ENCODE peak calls at places on chromosomes 1 and 21, in seven cellular contexts. Y is HCEC 1CT, L is SHP77, J is T-helper 9 cell, W is pancreas, E is HTR-8/SVneo, G is HEK293T. V is an unnamed sample.

GRCh38 chr1:209855623-209856022 is 27.9 kb downstream of the UTP25 start:
- DNase-seq in W (no peak), L (no peak), G (no peak), J (no peak), Y (no peak), E (no peak), V (no peak)

GRCh38 chr1:119047040-119047438 is 58.9 kb upstream of the TBX15 start:
- DNase-seq in J (no peak), Y (no peak), L (no peak), W (no peak), G (no peak), E (no peak), V (no peak)

GRCh38 chr1:17201201-17202021 is 3.5 kb upstream of the PADI1 start:
- DNase-seq in G (no peak), E (no peak), Y (no peak), J (peak), W (no peak), L (no peak), V (no peak)

GRCh38 chr1:62294211-62294610 is 25.0 kb downstream of the KANK4 start:
- DNase-seq in L (peak), W (no peak), Y (no peak), G (peak), E (peak), J (no peak), V (no peak)

GRCh38 chr1:204493145-204493881 is 1.3 kb downstream of the PIK3C2B start:
- DNase-seq in E (no peak), J (peak), Y (no peak), G (peak), W (peak), L (no peak), V (peak)

GRCh38 chr21:29192999-29193563 is 62.6 kb downstream of the MAP3K7CL start:
- DNase-seq in L (no peak), W (no peak), Y (no peak), J (no peak), G (no peak), E (no peak), V (no peak)

GRCh38 chr1:209860293-209860881 is 32.6 kb downstream of the UTP25 start:
- DNase-seq in L (peak), J (peak), Y (peak), G (peak), W (peak), E (peak), V (peak)

GRCh38 chr1:206681359-206681758 is 3.3 kb upstream of the MAPKAPK2 start:
- DNase-seq in Y (no peak), W (no peak), L (no peak), J (no peak), G (no peak), E (no peak), V (no peak)

GRCh38 chr1:88595355-88595754 is 88.7 kb upstream of the PKN2 start:
- DNase-seq in L (no peak), J (no peak), G (peak), W (no peak), E (peak), Y (peak), V (no peak)

GRCh38 chr1:200033511-200034261 is 6.2 kb downstream of the NR5A2 start:
- DNase-seq in G (no peak), L (no peak), E (no peak), W (peak), J (no peak), Y (peak), V (no peak)

GRCh38 chr1:197725044-197725443 is 50.2 kb downstream of the DENND1B start:
- DNase-seq in E (no peak), Y (no peak), W (no peak), G (no peak), L (no peak), J (no peak), V (no peak)

GRCh38 chr1:21614419-21615115 is 54.6 kb downstream of the RAP1GAP start:
- DNase-seq in W (no peak), Y (no peak), E (no peak), L (no peak), G (no peak), J (no peak), V (peak)

GRCh38 chr1:8862528-8862927 is 16.0 kb downstream of the ENO1 start:
- DNase-seq in E (no peak), Y (no peak), J (no peak), W (no peak), G (peak), L (peak), V (no peak)

GRCh38 chr1:206703647-206704046 is 18.9 kb downstream of the MAPKAPK2 start:
- DNase-seq in G (no peak), L (no peak), W (no peak), Y (no peak), J (peak), E (no peak), V (no peak)

GRCh38 chr1:204192046-204192445 is 4.2 kb downstream of the KISS1 start:
- DNase-seq in W (no peak), J (no peak), Y (no peak), L (no peak), E (no peak), G (no peak), V (no peak)

GRCh38 chr1:206935491-206936067 is 10.7 kb downstream of the PIGR start:
- DNase-seq in J (no peak), G (peak), W (peak), E (no peak), Y (peak), L (no peak), V (no peak)